ENCODE peak calls at places on chromosomes 7 and 10, in six cellular contexts. N is IMR-90, C is H9, J is mesendoderm, P is H1, H is mesenchymal stem cell. B is an unnamed sample.

GRCh38 chr7:30549933-30550493 is 44.7 kb upstream of the GARS1 start:
- DNase-seq in N (no peak), C (no peak), J (peak), P (no peak), H (peak), B (peak)

GRCh38 chr7:118590107-118590506 is 365.6 kb downstream of the ANKRD7 start:
- DNase-seq in N (no peak), C (peak), J (peak), P (peak), H (peak), B (no peak)

GRCh38 chr10:123681285-123681684 is 15.1 kb downstream of the GPR26 start:
- DNase-seq in N (no peak), C (no peak), J (no peak), P (no peak), H (no peak), B (no peak)

GRCh38 chr7:155438778-155439177 is 19.2 kb upstream of the EN2 start:
- DNase-seq in N (no peak), C (no peak), J (no peak), P (no peak), H (no peak), B (no peak)

GRCh38 chr7:141452911-141453310 is 98.3 kb upstream of the AGK start:
- DNase-seq in N (no peak), C (no peak), J (no peak), P (no peak), H (no peak), B (no peak)

GRCh38 chr10:106573106-106573505 is 591.4 kb downstream of the SORCS1 start:
- DNase-seq in N (peak), C (no peak), J (peak), P (no peak), H (no peak), B (no peak)

GRCh38 chr7:22147113-22147512 is 201.4 kb upstream of the CDCA7L start:
- DNase-seq in N (no peak), C (no peak), J (no peak), P (no peak), H (no peak), B (no peak)

GRCh38 chr10:48639646-48640045 is 34.8 kb upstream of the ARHGAP22 start:
- DNase-seq in N (no peak), C (no peak), J (no peak), P (no peak), H (no peak), B (no peak)

GRCh38 chr7:127769696-127770400 is 117.9 kb downstream of the SND1 start:
- DNase-seq in N (peak), C (no peak), J (no peak), P (no peak), H (peak), B (no peak)

GRCh38 chr10:87092861-87093460 is 1.7 kb downstream of the GLUD1 start:
- DNase-seq in N (peak), C (peak), J (peak), P (peak), H (peak), B (no peak)

GRCh38 chr10:13335881-13336280 is 12.2 kb downstream of the SEPHS1 start:
- DNase-seq in N (no peak), C (no peak), J (no peak), P (no peak), H (no peak), B (no peak)

GRCh38 chr7:36305648-36306047 is 84.0 kb upstream of the ANLN start:
- DNase-seq in N (no peak), C (no peak), J (no peak), P (no peak), H (no peak), B (no peak)

GRCh38 chr10:101617824-101618568 is 29.9 kb downstream of the DPCD start:
- DNase-seq in N (no peak), C (no peak), J (no peak), P (no peak), H (no peak), B (no peak)

GRCh38 chr10:75395171-75395954 is 6.2 kb downstream of the ZNF503 start:
- DNase-seq in N (peak), C (peak), J (peak), P (peak), H (peak), B (peak)

GRCh38 chr7:95476072-95476845 is 9.5 kb upstream of the ASB4 start:
- DNase-seq in N (no peak), C (no peak), J (peak), P (no peak), H (peak), B (no peak)

GRCh38 chr7:117251687-117252086 is 71.2 kb downstream of the WNT2 start:
- DNase-seq in N (peak), C (no peak), J (no peak), P (no peak), H (peak), B (no peak)

GRCh38 chr10:77939561-77940001 is 13.0 kb upstream of the DLG5 start:
- DNase-seq in N (peak), C (no peak), J (peak), P (no peak), H (peak), B (no peak)

GRCh38 chr7:29005829-29006228 is 47.7 kb upstream of the TRIL start:
- DNase-seq in N (peak), C (no peak), J (no peak), P (no peak), H (peak), B (no peak)

GRCh38 chr10:122143238-122143841 is 127.8 kb upstream of the BTBD16 start:
- DNase-seq in N (no peak), C (no peak), J (peak), P (no peak), H (no peak), B (no peak)

GRCh38 chr10:114239117-114239993 is at the start of gene VWA2:
- DNase-seq in N (no peak), C (peak), J (peak), P (peak), H (no peak), B (peak)

GRCh38 chr7:2661096-2661449 is 26.9 kb upstream of the AMZ1 start:
- DNase-seq in N (no peak), C (no peak), J (no peak), P (no peak), H (no peak), B (no peak)

GRCh38 chr7:28381466-28381865 is 30.9 kb upstream of the CREB5 start:
- DNase-seq in N (peak), C (no peak), J (no peak), P (no peak), H (no peak), B (no peak)

GRCh38 chr10:85874208-85874607 is 492.4 kb downstream of the GRID1 start:
- DNase-seq in N (no peak), C (no peak), J (no peak), P (no peak), H (no peak), B (no peak)

GRCh38 chr10:49414496-49414895 is 18.6 kb upstream of the DRGX start:
- DNase-seq in N (no peak), C (no peak), J (no peak), P (no peak), H (no peak), B (no peak)

GRCh38 chr10:112151640-112152039 is 31.9 kb downstream of the GPAM start:
- DNase-seq in N (peak), C (no peak), J (no peak), P (no peak), H (no peak), B (no peak)

GRCh38 chr7:128108641-128109423 is 77.6 kb upstream of the LRRC4 start:
- DNase-seq in N (no peak), C (no peak), J (no peak), P (no peak), H (no peak), B (no peak)

GRCh38 chr7:68269410-68269809 is 1272.8 kb downstream of the TYW1 start:
- DNase-seq in N (no peak), C (no peak), J (no peak), P (no peak), H (no peak), B (no peak)

GRCh38 chr7:30351724-30352123 is 67.3 kb downstream of the ZNRF2 start:
- DNase-seq in N (no peak), C (no peak), J (no peak), P (no peak), H (no peak), B (no peak)

GRCh38 chr7:24346129-24346528 is 62.1 kb downstream of the NPY start:
- DNase-seq in N (no peak), C (no peak), J (no peak), P (no peak), H (peak), B (no peak)

GRCh38 chr7:40826419-40827216 is 691.8 kb downstream of the SUGCT start:
- DNase-seq in N (peak), C (no peak), J (peak), P (no peak), H (peak), B (peak)

GRCh38 chr7:5557920-5558401 is 134.3 kb upstream of the TNRC18 start:
- DNase-seq in N (peak), C (no peak), J (no peak), P (no peak), H (peak), B (no peak)

DNA sequence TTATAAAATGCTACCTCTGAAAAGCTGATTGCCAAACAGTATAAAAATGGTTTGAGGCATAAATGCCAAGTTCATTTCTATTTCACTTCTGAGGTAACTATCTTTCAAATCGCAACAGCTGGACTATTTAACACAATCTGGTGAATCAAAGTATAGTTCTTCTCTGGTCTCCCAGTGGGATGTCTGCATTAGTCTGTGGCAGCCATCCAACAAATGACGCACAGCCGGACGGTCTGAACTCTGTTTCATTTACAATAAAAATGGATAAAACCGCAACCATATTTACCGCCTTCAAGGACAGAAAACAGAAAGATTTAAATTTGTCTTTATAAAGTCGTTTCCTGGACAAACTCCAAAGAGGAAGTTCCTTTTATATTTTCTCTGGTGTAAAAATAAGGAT is 41.9 kb downstream of the ENO4 start:
- DNase-seq in N (peak), C (no peak), J (no peak), P (no peak), H (peak), B (no peak)
- H3K27ac ChIP-seq in N (no peak), C (no peak), J (no peak), P (no peak), H (no peak), B (no peak)

GRCh38 chr7:116211006-116211912 is 920 bp downstream of the TES start:
- DNase-seq in N (peak), C (peak), J (peak), P (peak), H (peak), B (peak)
- H3K4ac ChIP-seq in N (peak), C (no peak), J (peak), P (no peak), H (peak), B (no peak)

GRCh38 chr7:135669774-135670173 is 7.5 kb downstream of the STMP1 start:
- DNase-seq in N (no peak), C (no peak), J (no peak), P (no peak), H (no peak), B (no peak)
- H3K27ac ChIP-seq in N (peak), C (no peak), J (no peak), P (no peak), H (no peak), B (no peak)

GRCh38 chr7:43905209-43905946 is 1.0 kb downstream of the URGCP start:
- DNase-seq in N (no peak), C (peak), J (peak), P (no peak), H (peak), B (no peak)

GRCh38 chr7:43906327-43907010 is at the start of gene URGCP:
- DNase-seq in N (peak), C (peak), J (peak), P (peak), H (peak), B (no peak)

GRCh38 chr7:43902542-43903054 is 3.8 kb downstream of the URGCP start:
- DNase-seq in N (no peak), C (no peak), J (no peak), P (no peak), H (no peak), B (no peak)

GRCh38 chr7:43904533-43905208 is 1.7 kb downstream of the URGCP start:
- DNase-seq in N (peak), C (no peak), J (no peak), P (no peak), H (peak), B (no peak)

GRCh38 chr7:43905954-43906326 is 456 bp downstream of the URGCP start:
- DNase-seq in N (peak), C (peak), J (peak), P (peak), H (peak), B (no peak)
- H3K4ac ChIP-seq in N (peak), C (no peak), J (peak), P (no peak), H (no peak), B (no peak)

GRCh38 chr7:1029637-1030443 is 14.5 kb upstream of the GPR146 start:
- DNase-seq in N (no peak), C (no peak), J (no peak), P (no peak), H (no peak), B (no peak)
- H3K27ac ChIP-seq in N (peak), C (no peak), J (no peak), P (no peak), H (peak), B (peak)

GRCh38 chr10:29135318-29135717 is 153.6 kb upstream of the LYZL1 start:
- DNase-seq in N (no peak), C (no peak), J (no peak), P (no peak), H (peak), B (no peak)

GRCh38 chr10:29131952-29132820 is 156.7 kb upstream of the LYZL1 start:
- DNase-seq in N (peak), C (no peak), J (no peak), P (no peak), H (peak), B (no peak)

GRCh38 chr10:29136401-29136800 is 152.5 kb upstream of the LYZL1 start:
- DNase-seq in N (peak), C (no peak), J (no peak), P (no peak), H (no peak), B (no peak)

GRCh38 chr10:29130190-29130673 is 158.6 kb upstream of the LYZL1 start:
- DNase-seq in N (peak), C (no peak), J (peak), P (no peak), H (peak), B (no peak)

GRCh38 chr10:29132821-29133156 is 156.1 kb upstream of the LYZL1 start:
- DNase-seq in N (no peak), C (no peak), J (peak), P (no peak), H (no peak), B (no peak)
- H3K4ac ChIP-seq in N (peak), C (no peak), J (peak), P (no peak), H (no peak), B (no peak)

GRCh38 chr7:51317582-51317910 is 937 bp upstream of the COBL start:
- DNase-seq in N (no peak), C (no peak), J (no peak), P (no peak), H (no peak), B (no peak)

GRCh38 chr7:51315393-51316261 is 982 bp downstream of the COBL start:
- DNase-seq in N (no peak), C (peak), J (peak), P (peak), H (peak), B (peak)

GRCh38 chr7:51316262-51316665 is 345 bp downstream of the COBL start:
- DNase-seq in N (no peak), C (peak), J (peak), P (peak), H (no peak), B (no peak)

GRCh38 chr7:51318001-51318400 is 1.4 kb upstream of the COBL start:
- DNase-seq in N (no peak), C (no peak), J (no peak), P (peak), H (no peak), B (no peak)

GRCh38 chr7:51316666-51317581 is at the start of gene COBL:
- DNase-seq in N (no peak), C (peak), J (peak), P (peak), H (no peak), B (peak)
- H3K27ac ChIP-seq in N (no peak), C (no peak), J (no peak), P (peak), H (no peak), B (no peak)

GRCh38 chr10:32038777-32039176 is 17.4 kb downstream of the KIF5B start:
- DNase-seq in N (peak), C (no peak), J (peak), P (no peak), H (no peak), B (no peak)

GRCh38 chr10:32039745-32040144 is 16.5 kb downstream of the KIF5B start:
- DNase-seq in N (no peak), C (no peak), J (no peak), P (no peak), H (no peak), B (no peak)

GRCh38 chr10:32036922-32037321 is 19.3 kb downstream of the KIF5B start:
- DNase-seq in N (no peak), C (no peak), J (no peak), P (no peak), H (no peak), B (no peak)

GRCh38 chr10:32041290-32042028 is 14.8 kb downstream of the KIF5B start:
- DNase-seq in N (no peak), C (no peak), J (no peak), P (no peak), H (no peak), B (no peak)
- H3K4ac ChIP-seq in N (no peak), C (no peak), J (no peak), P (no peak), H (no peak), B (no peak)

GRCh38 chr7:111159426-111159825 is 68.5 kb downstream of the LRRN3 start:
- DNase-seq in N (peak), C (no peak), J (no peak), P (no peak), H (no peak), B (no peak)
- H3K27ac ChIP-seq in N (peak), C (no peak), J (no peak), P (no peak), H (no peak), B (no peak)

B was measured in neuronal stem cell.